ENCODE peak calls at places on chromosomes 1 and 21, in five cellular contexts. B is cardiac fibroblast, I is endothelial cell, X is heart right ventricle, R is B cell. Z is an unnamed sample.

GRCh38 chr1:205709059-205709398 is 28.7 kb upstream of the SLC45A3 start:
- DNase-seq in X (no peak), I (no peak), B (peak; percentile 73), R (no peak), Z (no peak)

GRCh38 chr1:240732390-240732789 is 120.4 kb upstream of the GREM2 start:
- DNase-seq in X (no peak), I (no peak), B (peak; percentile 70), R (peak; percentile 33), Z (no peak)

GRCh38 chr1:14626869-14627607 is 28.6 kb downstream of the KAZN start:
- DNase-seq in X (peak; percentile 8), R (no peak), B (peak; percentile 24), I (no peak), Z (peak; percentile 77)

GRCh38 chr21:35940074-35940927 is 120.0 kb downstream of the SETD4 start:
- DNase-seq in I (peak; percentile 32), B (peak; percentile 86), X (peak; percentile 50), R (peak; percentile 39), Z (peak; percentile 29)

GRCh38 chr1:203116048-203116810 is 11.3 kb upstream of the ADORA1 start:
- DNase-seq in R (no peak), B (no peak), I (no peak), X (no peak), Z (no peak)

GRCh38 chr1:153643825-153644224 is 10.0 kb downstream of the CHTOP start:
- DNase-seq in X (no peak), I (no peak), R (no peak), B (no peak), Z (no peak)

GRCh38 chr1:119647734-119648619 is at the start of gene ZNF697:
- DNase-seq in X (peak; percentile 98), B (peak; percentile 99), I (peak; percentile 84), R (peak; percentile 37), Z (peak; percentile 98)

GRCh38 chr1:145979746-145980435 is 15.4 kb downstream of the POLR3GL start:
- DNase-seq in R (peak; percentile 55), B (no peak), X (no peak), I (no peak), Z (peak; percentile 52)

GRCh38 chr21:38424333-38424732 is 73.9 kb downstream of the ERG start:
- DNase-seq in R (no peak), I (no peak), B (no peak), X (no peak), Z (no peak)

GRCh38 chr1:174160109-174160473 is 771 bp downstream of the RABGAP1L start:
- DNase-seq in B (peak; percentile 31), R (no peak), X (peak; percentile 52), I (peak; percentile 28), Z (peak; percentile 73)

GRCh38 chr1:11804666-11805453 is 904 bp downstream of the MTHFR start:
- DNase-seq in X (peak; percentile 78), I (no peak), R (peak; percentile 42), B (peak; percentile 85), Z (no peak)

GRCh38 chr21:42665026-42665425 is 11.6 kb downstream of the PDE9A start:
- DNase-seq in B (no peak), X (no peak), I (no peak), R (no peak), Z (no peak)

GRCh38 chr1:54069792-54070548 is 16.6 kb downstream of the TCEANC2 start:
- DNase-seq in X (no peak), I (no peak), B (peak; percentile 70), R (peak; percentile 48), Z (no peak)

GRCh38 chr1:74426208-74426932 is 86.0 kb downstream of the LRRC53 start:
- DNase-seq in I (no peak), R (no peak), B (no peak), X (no peak), Z (no peak)

GRCh38 chr1:209689484-209689883 is 14.3 kb downstream of the G0S2 start:
- DNase-seq in R (no peak), B (peak; percentile 51), I (no peak), X (no peak), Z (no peak)

GRCh38 chr1:16441312-16441641 is 753 bp downstream of the NECAP2 start:
- DNase-seq in R (no peak), I (no peak), X (no peak), B (peak; percentile 23), Z (no peak)

GRCh38 chr1:240888039-240888786 is 276.3 kb upstream of the GREM2 start:
- DNase-seq in I (peak; percentile 48), X (no peak), R (peak; percentile 66), B (no peak), Z (no peak)

GRCh38 chr1:60759257-60759656 is 323.1 kb upstream of the NFIA start:
- DNase-seq in B (no peak), X (no peak), R (no peak), I (no peak), Z (no peak)

GRCh38 chr1:229617351-229618100 is 8.4 kb downstream of the TAF5L start:
- DNase-seq in R (no peak), I (no peak), X (no peak), B (no peak), Z (no peak)

GRCh38 chr1:55746710-55747109 is 531.5 kb upstream of the USP24 start:
- DNase-seq in I (no peak), R (no peak), B (no peak), X (no peak), Z (no peak)

GRCh38 chr1:210647406-210648333 is 319.0 kb downstream of the HHAT start:
- DNase-seq in B (peak; percentile 14), R (no peak), I (no peak), X (no peak), Z (no peak)

GRCh38 chr1:7670334-7671145 is 100.6 kb upstream of the VAMP3 start:
- DNase-seq in X (peak; percentile 44), R (no peak), I (no peak), B (peak; percentile 48), Z (peak; percentile 56)

GRCh38 chr1:186220101-186220500 is 155.0 kb downstream of the TPR start:
- DNase-seq in R (no peak), X (no peak), B (no peak), I (no peak), Z (no peak)

GRCh38 chr1:69523032-69523431 is 44.7 kb upstream of the LRRC7 start:
- DNase-seq in I (no peak), R (no peak), X (no peak), B (peak; percentile 50), Z (no peak)

GRCh38 chr21:16588433-16588860 is 858.7 kb downstream of the USP25 start:
- DNase-seq in R (no peak), X (peak; percentile 45), I (peak; percentile 46), B (peak; percentile 83), Z (peak; percentile 59)

DNA sequence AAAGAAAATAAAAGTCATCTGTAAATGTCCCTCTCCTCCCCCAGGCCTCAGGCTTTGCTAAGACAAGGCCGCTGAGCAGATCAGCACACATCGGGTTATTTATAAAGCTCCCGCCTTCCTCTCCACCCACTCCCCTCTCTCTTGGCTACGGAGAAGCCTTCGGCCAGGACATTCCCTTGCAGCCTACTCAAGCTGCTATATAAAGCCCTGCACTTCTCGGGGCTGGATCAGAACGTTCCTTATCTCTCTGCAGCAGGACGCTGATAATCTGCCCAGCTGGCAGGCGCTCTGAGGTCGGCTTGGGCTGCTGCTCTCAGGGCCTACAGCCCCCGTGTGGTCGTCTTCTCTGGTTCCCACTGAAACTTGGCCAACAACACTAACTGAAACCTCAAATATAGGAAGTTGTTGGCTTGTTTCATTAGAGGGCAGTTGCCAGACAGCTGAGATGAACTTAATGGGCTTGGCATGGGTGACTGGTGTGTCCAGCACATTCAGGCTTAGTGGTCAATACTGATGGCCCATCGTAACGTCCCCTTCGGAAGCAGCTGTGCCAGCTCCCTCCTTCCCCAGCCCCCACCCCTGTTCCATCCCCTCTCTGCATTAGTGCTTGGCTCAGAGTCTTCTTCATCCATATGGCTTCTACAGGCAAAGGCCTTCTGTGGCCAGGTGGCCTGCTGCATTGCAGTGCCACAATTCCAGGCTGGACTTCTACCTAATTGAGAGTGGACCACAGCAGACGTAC is 64.6 kb downstream of the IER5 start:
- DNase-seq in B (peak; percentile 97), X (peak; percentile 92), R (peak; percentile 75), I (peak; percentile 58), Z (peak; percentile 96)
- TF ChIP-seq CTCF in B (peak; percentile 42), X (peak; percentile 48), R (peak; percentile 56), I (no peak), Z (peak; percentile 38)

GRCh38 chr1:113676524-113676923 is 82.8 kb downstream of the PHTF1 start:
- DNase-seq in X (no peak), B (no peak), R (no peak), I (no peak), Z (no peak)

GRCh38 chr1:113677250-113678158 is 81.8 kb downstream of the PHTF1 start:
- DNase-seq in I (no peak), R (peak; percentile 35), B (peak; percentile 78), X (peak; percentile 35), Z (no peak)

GRCh38 chr1:113674591-113674990 is 84.7 kb downstream of the PHTF1 start:
- DNase-seq in I (no peak), R (no peak), B (no peak), X (no peak), Z (no peak)

GRCh38 chr1:113675299-113675698 is 84.0 kb downstream of the PHTF1 start:
- DNase-seq in X (no peak), R (no peak), B (peak; percentile 15), I (no peak), Z (no peak)

GRCh38 chr1:113678159-113678469 is 81.2 kb downstream of the PHTF1 start:
- DNase-seq in I (no peak), X (no peak), R (no peak), B (no peak), Z (no peak)
- TF ChIP-seq CTCF in I (peak; percentile 60), X (no peak), R (peak; percentile 28), B (no peak), Z (no peak)

DNA sequence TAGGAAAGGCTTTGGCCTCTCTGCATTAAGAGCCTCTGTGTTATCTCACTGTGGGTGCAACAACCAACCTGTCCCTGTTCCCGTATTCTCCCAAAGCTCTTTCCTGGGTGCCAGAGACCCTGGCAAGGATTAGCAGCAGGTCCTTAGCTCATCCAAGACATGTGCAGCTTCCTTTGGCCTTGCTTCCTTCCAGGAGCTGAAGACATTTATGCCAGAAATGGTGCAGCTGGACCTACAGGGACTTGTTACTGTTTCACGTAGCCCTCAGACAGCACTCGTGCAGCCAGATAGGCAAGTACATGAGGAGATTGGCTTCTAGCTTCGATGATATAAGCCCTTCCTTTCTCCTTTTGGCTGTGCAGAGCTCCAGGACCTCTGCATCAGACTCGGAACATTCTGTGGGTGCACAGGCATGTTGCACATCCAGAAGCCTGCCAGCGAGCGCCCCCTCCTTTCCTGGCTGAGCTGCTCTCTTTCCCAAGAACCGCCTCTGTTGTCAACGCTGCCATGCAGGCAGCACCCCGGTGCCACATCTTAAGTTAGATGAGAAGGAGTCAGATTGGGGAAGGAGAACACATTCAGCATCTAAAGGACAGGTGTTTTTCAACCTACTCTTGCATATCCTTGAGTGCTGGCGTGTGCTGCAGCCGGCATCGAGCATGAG is 284.5 kb upstream of the PLXNA2 start:
- DNase-seq in I (no peak), X (no peak), B (no peak), R (no peak), Z (no peak)
- TF ChIP-seq CTCF in I (no peak), X (no peak), B (no peak), R (no peak), Z (no peak)

DNA sequence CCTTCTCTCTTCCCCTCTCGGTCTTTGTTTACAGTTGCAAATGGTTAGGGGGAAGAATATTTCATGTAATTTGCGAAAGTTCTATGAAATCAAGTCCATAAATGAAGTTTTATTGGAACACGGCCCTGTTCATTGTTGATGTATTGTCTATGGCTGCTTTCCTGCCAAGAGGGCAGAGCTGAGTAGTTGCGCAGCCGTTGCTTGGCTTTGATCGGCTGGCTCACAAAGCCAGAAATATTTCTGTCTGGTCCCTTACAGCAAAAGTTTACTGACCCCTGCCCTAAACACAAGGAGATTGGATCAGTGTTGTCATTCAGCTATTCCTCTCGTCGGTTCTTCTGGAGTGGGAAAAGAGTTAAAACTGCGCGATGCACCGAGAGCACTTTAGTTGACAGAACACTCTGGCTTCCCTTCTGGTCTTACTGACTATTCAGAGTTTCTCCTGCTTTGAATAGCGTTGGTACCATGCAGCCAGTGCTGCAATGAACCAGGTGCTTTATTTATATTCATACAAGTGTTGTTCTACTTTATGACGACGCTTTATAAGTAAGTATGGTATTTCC is 831 bp downstream of the ZBTB40 start:
- DNase-seq in X (peak; percentile 15), R (no peak), I (no peak), B (peak; percentile 65), Z (peak; percentile 48)
- TF ChIP-seq CTCF in X (no peak), R (no peak), I (no peak), B (no peak), Z (no peak)